ENCODE peak calls at places on chromosomes 6 and 20, in eight cellular contexts. P, D, Z, M, U, B, Q and J are unnamed samples.

GRCh38 chr6:16544521-16544920 is 216.7 kb downstream of the ATXN1 start:
- DNase-seq in P (no peak), D (no peak), Z (no peak), M (no peak), U (no peak), B (no peak), Q (no peak), J (no peak)

GRCh38 chr6:13065596-13065995 is 262.7 kb downstream of the TBC1D7 start:
- DNase-seq in P (no peak), D (no peak), Z (no peak), M (no peak), U (no peak), B (no peak), Q (no peak), J (no peak)

GRCh38 chr6:4031442-4031841 is 47.5 kb downstream of the FAM217A start:
- DNase-seq in P (no peak), D (no peak), Z (no peak), M (no peak), U (no peak), B (no peak), Q (no peak), J (no peak)

GRCh38 chr6:166936079-166936787 is 20.1 kb downstream of the RNASET2 start:
- DNase-seq in P (no peak), D (no peak), Z (no peak), M (no peak), U (peak), B (no peak), Q (no peak), J (no peak)

GRCh38 chr6:10368841-10369240 is 46.0 kb downstream of the TFAP2A start:
- DNase-seq in P (no peak), D (no peak), Z (no peak), M (no peak), U (no peak), B (no peak), Q (no peak), J (no peak)

GRCh38 chr20:4488407-4489339 is 233.0 kb upstream of the PRND start:
- DNase-seq in P (no peak), D (no peak), Z (no peak), M (no peak), U (no peak), B (peak), Q (no peak), J (no peak)

GRCh38 chr6:156427345-156427744 is 349.8 kb upstream of the ARID1B start:
- DNase-seq in P (peak), D (no peak), Z (peak), M (no peak), U (no peak), B (peak), Q (no peak), J (no peak)

GRCh38 chr20:316316-317068 is 8.9 kb upstream of the SOX12 start:
- DNase-seq in P (no peak), D (no peak), Z (no peak), M (no peak), U (no peak), B (peak), Q (no peak), J (no peak)

GRCh38 chr6:38784506-38785235 is 69.6 kb downstream of the DNAH8 start:
- DNase-seq in P (no peak), D (no peak), Z (no peak), M (no peak), U (no peak), B (no peak), Q (no peak), J (no peak)

GRCh38 chr20:51862796-51863195 is 60.5 kb upstream of the SALL4 start:
- DNase-seq in P (no peak), D (no peak), Z (no peak), M (no peak), U (no peak), B (no peak), Q (no peak), J (no peak)

GRCh38 chr6:12440981-12441380 is 150.8 kb downstream of the EDN1 start:
- DNase-seq in P (peak), D (no peak), Z (no peak), M (no peak), U (no peak), B (no peak), Q (no peak), J (no peak)

GRCh38 chr6:105748737-105749161 is 337.4 kb upstream of the PRDM1 start:
- DNase-seq in P (no peak), D (no peak), Z (peak), M (no peak), U (no peak), B (no peak), Q (no peak), J (no peak)

GRCh38 chr6:142301421-142302391 is at the start of gene ADGRG6:
- DNase-seq in P (peak), D (peak), Z (no peak), M (peak), U (peak), B (no peak), Q (peak), J (no peak)